ENCODE peak calls at places on chromosomes 16 and 17, in seven cellular contexts. D is GM23248, W is memory B cell, G is WTC11, A is HFFc6, F is smooth muscle cell of the brain vasculature, L is dermis blood vessel endothelial cell. M is an unnamed sample.

GRCh38 chr16:22668318-22668717 is 145.6 kb upstream of the HS3ST2 start:
- DNase-seq in D (no peak), W (no peak), G (no peak), A (no peak), F (no peak), L (no peak), M (no peak)

GRCh38 chr17:4083173-4083572 is 59.7 kb downstream of the ZZEF1 start:
- DNase-seq in D (no peak), W (no peak), G (no peak), A (no peak), F (no peak), L (no peak), M (no peak)

GRCh38 chr17:60554377-60554788 is 28.3 kb upstream of the APPBP2 start:
- DNase-seq in D (peak), W (no peak), G (no peak), A (peak), F (peak), L (no peak), M (no peak)

GRCh38 chr16:55809386-55809785 is 23.5 kb downstream of the CES1 start:
- DNase-seq in D (no peak), W (no peak), G (no peak), A (no peak), F (no peak), L (no peak), M (no peak)

GRCh38 chr17:66701462-66701861 is 133.5 kb upstream of the CACNG5 start:
- DNase-seq in D (no peak), W (no peak), G (no peak), A (no peak), F (no peak), L (no peak), M (no peak)

GRCh38 chr16:2043980-2044451 is 3.6 kb downstream of the NTHL1 start:
- DNase-seq in D (no peak), W (no peak), G (no peak), A (no peak), F (no peak), L (peak), M (no peak)

GRCh38 chr17:1109606-1110523 is 69.9 kb downstream of the ABR start:
- DNase-seq in D (no peak), W (peak), G (peak), A (peak), F (no peak), L (peak), M (peak)

GRCh38 chr16:25109643-25110042 is 1.9 kb upstream of the LCMT1 start:
- DNase-seq in D (peak), W (no peak), G (no peak), A (peak), F (peak), L (peak), M (no peak)

GRCh38 chr17:33229499-33229898 is 63.6 kb downstream of the ASIC2 start:
- DNase-seq in D (no peak), W (no peak), G (no peak), A (no peak), F (no peak), L (no peak), M (no peak)

GRCh38 chr16:30185141-30185682 is 1.8 kb downstream of the CORO1A start:
- DNase-seq in D (no peak), W (no peak), G (no peak), A (no peak), F (no peak), L (no peak), M (no peak)

GRCh38 chr17:79826210-79826680 is 13.0 kb downstream of the CBX4 start:
- DNase-seq in D (no peak), W (no peak), G (no peak), A (no peak), F (no peak), L (no peak), M (no peak)

GRCh38 chr17:48577330-48577945 is 712 bp downstream of the HOXB4 start:
- DNase-seq in D (peak), W (no peak), G (no peak), A (no peak), F (no peak), L (no peak), M (no peak)

GRCh38 chr17:17783825-17784598 is 52.8 kb downstream of the SREBF1 start:
- DNase-seq in D (peak), W (peak), G (peak), A (no peak), F (no peak), L (peak), M (peak)

M was measured in neural progenitor cell.